ENCODE peak calls at places on chromosomes 4 and X, in ten cellular contexts. X is amniotic stem cell; N is H7; I is GM04504; Y is mucosa of descending colon; V is NCI-H2081 treated with DMSO at 0.1 percent for 48 hours; F is stimulated activated CD8-positive, alpha-beta memory T cell treated with anti-CD3 and anti-CD28 coated beads, Interleukin-15, amount 100 ng/mL, for 24 hours; W is foreskin fibroblast; M is breast epithelium; Z is T1000. D is an unnamed sample.

GRCh38 chr4:40915318-40916217 is 165.8 kb downstream of the NSUN7 start:
- DNase-seq in N (no peak), M (no peak), W (no peak), I (no peak), F (no peak), Z (no peak), X (peak; percentile 40), Y (no peak), V (no peak), D (no peak)

GRCh38 chrX:136674270-136674986 is 26.5 kb downstream of the CD40LG start:
- DNase-seq in Y (no peak), Z (no peak), W (no peak), X (no peak), M (no peak), V (no peak), F (no peak), I (no peak), N (no peak), D (no peak)

GRCh38 chr4:5757536-5757935 is 46.5 kb downstream of the EVC start:
- DNase-seq in X (no peak), F (no peak), I (no peak), Z (no peak), N (no peak), W (no peak), Y (no peak), V (no peak), M (no peak), D (no peak)

GRCh38 chr4:157600583-157600982 is 380.1 kb downstream of the GRIA2 start:
- DNase-seq in M (no peak), Y (no peak), F (no peak), X (no peak), Z (no peak), W (no peak), V (no peak), I (no peak), N (no peak), D (no peak)

GRCh38 chr4:2335729-2336101 is 73.8 kb upstream of the MXD4 start:
- DNase-seq in M (no peak), Z (no peak), I (no peak), F (no peak), V (no peak), X (no peak), Y (no peak), W (no peak), N (peak; percentile 24), D (no peak)

GRCh38 chrX:22247169-22247568 is 25.5 kb upstream of the CBLL2 start:
- DNase-seq in F (no peak), I (no peak), Z (no peak), V (no peak), N (no peak), Y (no peak), X (no peak), W (peak; percentile 6), M (no peak), D (no peak)

GRCh38 chr4:6944311-6945051 is 34.9 kb downstream of the TBC1D14 start:
- DNase-seq in X (no peak), F (no peak), V (no peak), Y (peak; percentile 77), Z (no peak), I (no peak), W (no peak), N (peak; percentile 60), M (no peak), D (no peak)

GRCh38 chr4:72496119-72496518 is 72.9 kb downstream of the ADAMTS3 start:
- DNase-seq in W (no peak), I (no peak), V (no peak), M (no peak), X (no peak), F (no peak), Z (no peak), Y (no peak), N (no peak), D (no peak)

GRCh38 chrX:154515803-154516654 is at the start of gene FAM3A:
- DNase-seq in V (peak; percentile 3), X (peak; percentile 58), I (peak; percentile 69), Z (peak; percentile 78), N (peak; percentile 95), W (peak; percentile 85), M (peak; percentile 94), F (peak; percentile 73), Y (peak; percentile 91), D (peak; percentile 69)

GRCh38 chr4:77636902-77637301 is 31.3 kb downstream of the CXCL13 start:
- DNase-seq in F (no peak), X (no peak), Z (no peak), V (no peak), N (no peak), W (peak; percentile 63), Y (peak; percentile 89), M (no peak), I (peak; percentile 21), D (peak; percentile 93)

GRCh38 chrX:3504916-3505315 is 158.5 kb upstream of the MXRA5 start:
- DNase-seq in X (no peak), Z (no peak), M (no peak), V (no peak), Y (no peak), F (no peak), N (no peak), I (no peak), W (no peak), D (no peak)

GRCh38 chr4:16530688-16531635 is 304.7 kb upstream of the TAPT1 start:
- DNase-seq in X (no peak), Z (no peak), F (no peak), W (no peak), I (no peak), M (no peak), Y (no peak), N (no peak), V (no peak), D (no peak)

GRCh38 chr4:111535792-111536191 is 609.5 kb upstream of the FAM241A start:
- DNase-seq in M (no peak), I (no peak), N (no peak), V (no peak), F (no peak), Z (no peak), Y (no peak), X (no peak), W (no peak), D (no peak)

GRCh38 chr4:57119054-57119651 is 9.0 kb upstream of the IGFBP7 start:
- DNase-seq in Y (peak; percentile 46), Z (peak; percentile 76), V (no peak), M (no peak), N (no peak), I (peak; percentile 78), W (peak; percentile 88), X (peak; percentile 96), F (no peak), D (peak; percentile 93)

GRCh38 chr4:56326363-56326762 is 60.9 kb downstream of the AASDH start:
- DNase-seq in X (no peak), N (no peak), M (no peak), Y (no peak), F (no peak), I (no peak), W (no peak), V (no peak), Z (no peak), D (no peak)

GRCh38 chrX:153818571-153819397 is 11.6 kb downstream of the PDZD4 start:
- DNase-seq in W (no peak), F (no peak), M (no peak), X (no peak), Z (no peak), V (no peak), N (peak; percentile 96), I (no peak), Y (peak; percentile 49), D (no peak)

GRCh38 chrX:153836921-153837320 is 6.6 kb upstream of the PDZD4 start:
- DNase-seq in M (no peak), N (no peak), I (no peak), W (no peak), Y (no peak), X (no peak), V (no peak), F (no peak), Z (no peak), D (no peak)

GRCh38 chr4:19381068-19381467 is 870.6 kb upstream of the SLIT2 start:
- DNase-seq in F (no peak), V (no peak), M (no peak), X (no peak), Z (no peak), I (peak; percentile 37), N (no peak), Y (no peak), W (peak; percentile 47), D (peak; percentile 22)

GRCh38 chrX:69412661-69413060 is 91.5 kb upstream of the NALF2 start:
- DNase-seq in Y (no peak), W (no peak), V (no peak), Z (no peak), X (no peak), F (no peak), N (no peak), I (no peak), M (no peak), D (no peak)

GRCh38 chr4:29289118-29289517 is 1431.1 kb upstream of the PCDH7 start:
- DNase-seq in M (no peak), N (no peak), F (no peak), W (no peak), Z (no peak), Y (no peak), I (no peak), X (no peak), V (no peak), D (no peak)

GRCh38 chrX:52574416-52575275 is 57.8 kb upstream of the XAGE1B start:
- DNase-seq in W (peak; percentile 23), I (peak; percentile 12), M (no peak), N (peak; percentile 27), Y (peak; percentile 24), X (no peak), Z (no peak), V (no peak), F (no peak), D (peak; percentile 13)

GRCh38 chrX:138710866-138711331 is 618 bp downstream of the FGF13 start:
- DNase-seq in M (no peak), Y (no peak), F (no peak), I (no peak), V (no peak), X (no peak), W (no peak), N (peak; percentile 72), Z (no peak), D (no peak)

GRCh38 chrX:8500203-8500602 is 35.6 kb downstream of the VCX3B start:
- DNase-seq in W (no peak), V (no peak), F (no peak), M (no peak), N (no peak), Y (no peak), Z (no peak), X (no peak), I (no peak), D (no peak)

GRCh38 chrX:104193485-104193884 is 27.2 kb downstream of the FAM199X start:
- DNase-seq in W (no peak), Z (no peak), I (no peak), X (no peak), M (no peak), N (no peak), F (no peak), Y (no peak), V (no peak), D (no peak)

GRCh38 chr4:30753316-30753715 is 33.1 kb downstream of the PCDH7 start:
- DNase-seq in M (no peak), F (no peak), Z (no peak), Y (no peak), V (no peak), X (peak; percentile 10), N (no peak), W (no peak), I (no peak), D (peak; percentile 31)

GRCh38 chr4:1232661-1233621 is 16.0 kb downstream of the CTBP1 start:
- DNase-seq in Y (no peak), X (no peak), M (no peak), F (no peak), I (no peak), N (no peak), W (no peak), Z (no peak), V (no peak), D (no peak)

GRCh38 chr4:114263233-114263632 is 283.8 kb upstream of the ARSJ start:
- DNase-seq in N (no peak), V (no peak), Y (no peak), F (no peak), Z (no peak), W (peak; percentile 38), M (no peak), X (no peak), I (no peak), D (peak; percentile 31)

GRCh38 chrX:29852767-29853166 is 362.6 kb upstream of the MAGEB2 start:
- DNase-seq in Z (no peak), V (no peak), F (no peak), N (no peak), M (no peak), X (no peak), I (no peak), W (no peak), Y (no peak), D (no peak)